ENCODE peak calls at places on chromosomes 2 and 18, in nine cellular contexts. K is cardiac fibroblast, Z is sigmoid colon, G is OCI-LY7, W is AG04450, O is astrocyte of the spinal cord, L is NB4, B is fibroblast of lung, M is ovary. I is an unnamed sample.
A peak's percentile ranks its signal among the peaks of the same experiment; 100 is the strongest.

GRCh38 chr2:101263377-101263800 is 10.7 kb downstream of the CNOT11 start:
- DNase-seq in B (no peak), W (no peak), O (no peak), M (no peak), K (no peak), L (no peak), Z (no peak), G (no peak), I (no peak)

GRCh38 chr2:216761119-216761518 is 65.8 kb upstream of the IGFBP5 start:
- DNase-seq in O (no peak), W (no peak), B (no peak), L (no peak), Z (no peak), M (no peak), G (no peak), K (no peak), I (no peak)

GRCh38 chr2:120686511-120687168 is 49.0 kb upstream of the GLI2 start:
- DNase-seq in M (no peak), O (no peak), W (no peak), L (no peak), G (peak; percentile 4), Z (peak; percentile 29), B (no peak), K (no peak), I (no peak)

GRCh38 chr2:166375205-166375735 is 474 bp downstream of the SCN9A start:
- DNase-seq in M (no peak), W (no peak), O (peak; percentile 30), L (peak; percentile 7), K (peak; percentile 15), G (no peak), Z (no peak), B (peak; percentile 42), I (no peak)

GRCh38 chr2:157075924-157076323 is 181.6 kb upstream of the GALNT5 start:
- DNase-seq in M (no peak), K (no peak), G (no peak), W (no peak), B (no peak), O (no peak), Z (no peak), L (no peak), I (no peak)

GRCh38 chr2:17803492-17803891 is 12.8 kb upstream of the MSGN1 start:
- DNase-seq in L (no peak), O (no peak), Z (no peak), M (no peak), G (no peak), B (no peak), K (no peak), W (no peak), I (no peak)

GRCh38 chr18:51171625-51172024 is 25.9 kb downstream of the MEX3C start:
- DNase-seq in W (no peak), Z (no peak), G (no peak), M (no peak), K (no peak), B (no peak), O (no peak), L (no peak), I (no peak)

GRCh38 chr2:74908763-74909444 is 49.5 kb upstream of the POLE4 start:
- DNase-seq in B (no peak), O (no peak), W (no peak), Z (no peak), M (no peak), K (no peak), G (no peak), L (no peak), I (no peak)

GRCh38 chr18:3067213-3068118 is 54.5 kb upstream of the LPIN2 start:
- DNase-seq in W (no peak), Z (no peak), L (no peak), G (peak; percentile 18), K (no peak), O (no peak), M (no peak), B (no peak), I (no peak)

GRCh38 chr2:105385703-105386540 is 12.9 kb downstream of the FHL2 start:
- DNase-seq in Z (no peak), O (no peak), W (no peak), G (no peak), L (no peak), M (no peak), B (no peak), K (no peak), I (no peak)

GRCh38 chr2:148231858-148232257 is 211.0 kb downstream of the MBD5 start:
- DNase-seq in B (no peak), W (no peak), M (no peak), Z (no peak), O (no peak), L (no peak), K (no peak), G (no peak), I (no peak)

GRCh38 chr18:46073474-46074331 is 1.6 kb upstream of the PSTPIP2 start:
- DNase-seq in Z (no peak), L (peak; percentile 66), B (peak; percentile 74), O (peak; percentile 74), K (peak; percentile 74), W (no peak), G (peak; percentile 29), M (no peak), I (peak; percentile 46)

DNA sequence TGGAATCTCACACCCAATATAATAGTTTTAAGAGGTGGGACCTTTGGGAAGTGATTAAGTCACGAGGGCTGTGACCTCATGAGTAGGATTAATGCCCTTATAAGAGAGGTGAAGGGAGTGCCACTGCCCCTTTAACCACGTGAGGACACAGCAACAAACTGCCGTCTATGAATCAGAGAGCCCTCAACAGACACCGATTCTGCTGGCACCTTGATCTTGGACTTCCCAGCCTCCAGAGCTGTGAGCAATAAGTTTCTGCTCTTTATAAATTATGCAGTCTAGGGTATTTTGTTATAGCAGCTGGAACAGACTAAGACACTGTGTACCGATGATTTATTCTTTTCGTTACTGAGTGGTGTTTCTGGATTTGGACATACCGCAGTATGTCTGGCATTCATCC is 56.2 kb downstream of the RRM2 start:
- DNase-seq in K (no peak), L (no peak), G (no peak), B (no peak), Z (no peak), W (no peak), M (no peak), O (no peak), I (no peak)
- TF ChIP-seq CTCF in K (no peak), L (no peak), G (no peak), B (no peak), Z (no peak), W (no peak), M (no peak), O (no peak), I (no peak)

GRCh38 chr2:127055786-127056076 is 51.2 kb downstream of the BIN1 start:
- DNase-seq in O (no peak), K (no peak), G (no peak), Z (no peak), M (no peak), L (no peak), W (no peak), B (no peak), I (no peak)

GRCh38 chr2:127056086-127056485 is 50.9 kb downstream of the BIN1 start:
- DNase-seq in G (no peak), O (no peak), Z (no peak), B (no peak), W (no peak), M (no peak), L (no peak), K (no peak), I (no peak)

GRCh38 chr2:127057371-127058245 is 49.3 kb downstream of the BIN1 start:
- DNase-seq in O (no peak), K (no peak), M (no peak), B (no peak), W (no peak), L (no peak), Z (no peak), G (no peak), I (no peak)

GRCh38 chr2:127058246-127058580 is 48.7 kb downstream of the BIN1 start:
- DNase-seq in M (no peak), L (no peak), O (no peak), K (no peak), W (no peak), G (no peak), Z (no peak), B (no peak), I (no peak)

GRCh38 chr2:127056631-127057370 is 50.2 kb downstream of the BIN1 start:
- DNase-seq in O (no peak), Z (no peak), K (no peak), L (no peak), W (no peak), M (no peak), G (no peak), B (no peak), I (no peak)
- H3K4me3 ChIP-seq in O (no peak overlapping the region), Z (no peak overlapping the region), K (no peak overlapping the region), L (no peak overlapping the region), W (no peak overlapping the region), M (no peak overlapping the region), G (no peak overlapping the region), B (no peak overlapping the region), I (no peak overlapping the region)

GRCh38 chr2:109215866-109216265 is 86.9 kb downstream of the SH3RF3 start:
- DNase-seq in G (no peak), K (no peak), O (no peak), M (no peak), Z (no peak), B (no peak), L (no peak), W (no peak), I (no peak)

GRCh38 chr2:109214651-109215371 is 85.8 kb downstream of the SH3RF3 start:
- DNase-seq in B (no peak), K (no peak), W (no peak), M (no peak), Z (peak; percentile 37), O (no peak), L (peak; percentile 38), G (no peak), I (no peak)

GRCh38 chr2:109217362-109218086 is 88.5 kb downstream of the SH3RF3 start:
- DNase-seq in L (no peak), M (no peak), G (no peak), K (peak; percentile 35), B (peak; percentile 98), Z (no peak), W (peak; percentile 97), O (peak; percentile 73), I (no peak)

GRCh38 chr2:109218087-109218791 is 89.2 kb downstream of the SH3RF3 start:
- DNase-seq in G (no peak), B (peak; percentile 74), W (peak; percentile 23), Z (peak; percentile 43), M (no peak), L (no peak), O (peak; percentile 61), K (no peak), I (no peak)

DNA sequence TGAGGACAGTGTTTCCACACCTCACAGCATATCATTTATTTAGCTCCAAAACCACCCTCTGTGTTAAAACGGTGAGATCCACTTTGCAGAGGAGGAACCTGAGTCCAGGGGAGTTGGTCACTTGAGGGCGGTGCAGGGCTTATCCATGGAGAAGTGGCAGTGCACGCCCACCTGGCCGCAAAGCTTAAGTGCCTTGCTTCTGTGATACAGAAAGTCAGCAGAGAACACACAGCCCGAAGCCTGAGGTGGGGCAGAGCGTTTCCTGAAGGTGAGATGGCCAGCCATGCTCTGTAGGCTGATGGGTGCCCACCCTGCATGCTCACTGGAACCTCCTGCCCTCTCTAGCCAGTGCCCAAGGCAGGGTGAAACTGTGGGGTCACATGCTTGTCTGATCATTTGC is 87.3 kb downstream of the SH3RF3 start:
- DNase-seq in O (no peak), L (peak; percentile 66), M (no peak), K (no peak), Z (no peak), W (no peak), G (no peak), B (no peak), I (no peak)
- TF ChIP-seq CTCF in O (no peak), L (no peak), M (no peak), K (no peak), Z (no peak), W (no peak), G (no peak), B (no peak), I (no peak)

GRCh38 chr2:55009277-55010055 is 40.8 kb downstream of the RTN4 start:
- DNase-seq in B (no peak), W (no peak), K (no peak), L (no peak), M (no peak), G (no peak), Z (no peak), O (no peak), I (no peak)
- H3K4me3 ChIP-seq in B (peak overlapping the region; percentile 35), W (no peak overlapping the region), K (no peak overlapping the region), L (no peak overlapping the region), M (peak overlapping the region; percentile 30), G (peak overlapping the region; percentile 63), Z (peak overlapping the region; percentile 40), O (no peak overlapping the region), I (peak overlapping the region; percentile 34)

I was measured in epithelial cell of proximal tubule.